ENCODE peak calls at places on chromosomes 5 and 9, in five cellular contexts. X, W, V, L and M are unnamed samples.

GRCh38 chr9:3986060-3986459 is 313.8 kb downstream of the GLIS3 start:
- DNase-seq in X (no peak), W (no peak), V (no peak), L (no peak), M (no peak)

GRCh38 chr9:73531658-73532057 is 380.0 kb downstream of the ANXA1 start:
- DNase-seq in X (no peak), W (no peak), V (peak), L (no peak), M (no peak)

GRCh38 chr9:110076894-110077725 is 130.8 kb downstream of the C9orf152 start:
- DNase-seq in X (no peak), W (no peak), V (no peak), L (no peak), M (no peak)

GRCh38 chr5:91352831-91353695 is 30.1 kb downstream of the ARRDC3 start:
- DNase-seq in X (no peak), W (no peak), V (no peak), L (no peak), M (no peak)

GRCh38 chr9:89036383-89036782 is 45.1 kb downstream of the S1PR3 start:
- DNase-seq in X (no peak), W (no peak), V (no peak), L (no peak), M (no peak)

GRCh38 chr5:125011014-125011413 is 264.6 kb upstream of the ZNF608 start:
- DNase-seq in X (no peak), W (no peak), V (peak), L (no peak), M (no peak)

GRCh38 chr5:66881475-66882161 is 285.4 kb downstream of the MAST4 start:
- DNase-seq in X (no peak), W (no peak), V (no peak), L (no peak), M (no peak)

GRCh38 chr9:16866542-16866941 is 3.9 kb downstream of the BNC2 start:
- DNase-seq in X (no peak), W (no peak), V (no peak), L (no peak), M (no peak)

GRCh38 chr9:111978616-111979015 is 82.0 kb downstream of the UGCG start:
- DNase-seq in X (no peak), W (no peak), V (no peak), L (no peak), M (no peak)

GRCh38 chr5:178136990-178137389 is 6.2 kb downstream of the RMND5B start:
- DNase-seq in X (no peak), W (no peak), V (no peak), L (no peak), M (no peak)

GRCh38 chr5:65682148-65682547 is 39.8 kb downstream of the SGTB start:
- DNase-seq in X (no peak), W (no peak), V (no peak), L (no peak), M (no peak)

GRCh38 chr9:115717298-115717697 is 436.3 kb upstream of the PAPPA start:
- DNase-seq in X (no peak), W (no peak), V (no peak), L (no peak), M (no peak)

GRCh38 chr9:18976368-18977238 is 56.4 kb downstream of the SAXO1 start:
- DNase-seq in X (no peak), W (no peak), V (no peak), L (no peak), M (no peak)

GRCh38 chr5:180173875-180174586 is 35.0 kb downstream of the RASGEF1C start:
- DNase-seq in X (no peak), W (no peak), V (no peak), L (no peak), M (no peak)

GRCh38 chr5:110841137-110841536 is 102.3 kb downstream of the SLC25A46 start:
- DNase-seq in X (no peak), W (no peak), V (no peak), L (no peak), M (no peak)

GRCh38 chr9:134399435-134400056 is 73.3 kb downstream of the RXRA start:
- DNase-seq in X (no peak), W (no peak), V (no peak), L (no peak), M (peak)

GRCh38 chr9:90860382-90860781 is 58.8 kb downstream of the SYK start:
- DNase-seq in X (no peak), W (no peak), V (no peak), L (no peak), M (no peak)

GRCh38 chr9:135144581-135145108 is 57.2 kb downstream of the OLFM1 start:
- DNase-seq in X (no peak), W (no peak), V (no peak), L (no peak), M (no peak)

GRCh38 chr5:171309276-171309525 is 153 bp downstream of the TLX3 start:
- DNase-seq in X (no peak), W (no peak), V (no peak), L (no peak), M (no peak)

GRCh38 chr5:101977729-101978345 is 318.2 kb downstream of the SLCO4C1 start:
- DNase-seq in X (peak), W (no peak), V (peak), L (peak), M (peak)
- TF ChIP-seq HDAC2 in X (no peak), W (no peak), V (no peak), L (no peak), M (no peak)

GRCh38 chr5:84242286-84242685 is 142.4 kb downstream of the EDIL3 start:
- DNase-seq in X (no peak), W (no peak), V (no peak), L (no peak), M (no peak)
- TF ChIP-seq HDAC2 in X (no peak), W (no peak), V (no peak), L (no peak), M (no peak)

DNA sequence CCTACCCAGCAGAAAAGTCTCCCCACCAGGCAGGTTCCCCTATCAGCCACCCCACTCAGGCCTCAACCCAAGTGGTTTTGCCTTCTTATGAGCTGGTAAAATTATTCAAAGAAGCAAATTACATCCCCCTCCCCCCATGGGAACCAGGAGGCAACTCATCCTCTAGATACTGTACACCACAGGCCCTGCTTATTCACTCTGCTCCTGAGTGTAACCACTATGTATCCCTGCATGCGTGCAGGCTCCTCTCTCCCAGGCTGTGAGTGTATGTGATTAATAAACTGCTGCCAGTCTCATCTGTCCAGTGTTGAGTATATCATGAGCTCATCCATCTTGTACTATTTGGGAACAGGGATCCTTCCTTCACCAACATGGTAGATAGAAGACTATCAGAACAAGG is 8.6 kb downstream of the KCTD16 start:
- DNase-seq in X (no peak), W (no peak), V (no peak), L (no peak), M (no peak)
- TF ChIP-seq HDAC2 in X (no peak), W (no peak), V (no peak), L (no peak), M (no peak)

DNA sequence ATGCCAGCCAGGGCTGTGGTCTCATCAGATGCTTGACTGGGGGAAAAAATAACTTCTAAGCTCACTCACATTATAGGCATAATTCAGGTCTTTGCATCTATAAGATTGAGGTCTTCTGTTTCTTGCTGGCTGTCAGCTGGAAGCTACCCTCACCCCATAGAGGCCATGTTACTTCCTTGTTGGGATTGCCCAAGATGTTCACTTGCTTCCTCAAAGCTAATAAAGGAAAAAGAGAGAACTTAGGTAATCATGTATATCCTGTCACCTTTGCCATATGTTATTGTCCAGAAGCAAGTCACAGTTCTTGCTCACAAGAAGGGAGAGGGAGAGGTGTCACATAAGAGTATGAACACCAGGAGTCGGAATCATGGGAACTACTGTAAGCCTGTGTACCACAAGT is 38.6 kb upstream of the ANKRD34B start:
- DNase-seq in X (no peak), W (no peak), V (no peak), L (no peak), M (no peak)
- TF ChIP-seq HDAC2 in X (no peak), W (no peak), V (no peak), L (no peak), M (no peak)